ENCODE peak calls at places on chromosomes 4 and X, in four cellular contexts. J, T, Y and Q are unnamed samples.

GRCh38 chr4:96913437-96914075 is 1073.7 kb downstream of the PDHA2 start:
- DNase-seq in J (no peak), T (peak; percentile 45), Y (no peak), Q (no peak)

GRCh38 chr4:25578431-25578830 is 77.2 kb upstream of the SLC34A2 start:
- DNase-seq in Y (no peak), T (no peak), J (no peak), Q (no peak)

GRCh38 chr4:142297313-142297712 is 548.8 kb downstream of the INPP4B start:
- DNase-seq in T (no peak), Y (no peak), J (no peak), Q (no peak)

GRCh38 chr4:148284526-148285193 is 157.6 kb downstream of the NR3C2 start:
- DNase-seq in J (no peak), Y (no peak), T (peak; percentile 22), Q (no peak)

GRCh38 chr4:182093431-182093831 is 149.8 kb upstream of the TENM3 start:
- DNase-seq in Y (no peak), T (no peak), J (no peak), Q (no peak)

GRCh38 chrX:48721916-48722315 is 25.4 kb downstream of the SUV39H1 start:
- DNase-seq in T (no peak), Y (no peak), J (no peak), Q (no peak)

GRCh38 chr4:30536231-30536630 is 183.9 kb upstream of the PCDH7 start:
- DNase-seq in T (no peak), J (no peak), Y (no peak), Q (no peak)

GRCh38 chrX:153561337-153561736 is 37.6 kb downstream of the CCNQ start:
- DNase-seq in J (no peak), T (no peak), Y (no peak), Q (no peak)

GRCh38 chr4:2251795-2252529 is 9.9 kb downstream of the MXD4 start:
- DNase-seq in T (peak; percentile 35), Y (no peak), J (peak; percentile 7), Q (no peak)

GRCh38 chrX:19869195-19869594 is 18.2 kb downstream of the SH3KBP1 start:
- DNase-seq in T (no peak), J (no peak), Y (no peak), Q (no peak)

GRCh38 chr4:182143086-182143821 is 99.9 kb upstream of the TENM3 start:
- DNase-seq in Y (no peak), T (no peak), J (peak; percentile 17), Q (no peak)

GRCh38 chr4:156169861-156170260 is 216.2 kb upstream of the CTSO start:
- DNase-seq in J (no peak), T (no peak), Y (no peak), Q (no peak)

GRCh38 chr4:152193059-152193458 is 342.8 kb downstream of the FBXW7 start:
- DNase-seq in J (no peak), Y (no peak), T (no peak), Q (no peak)

GRCh38 chr4:48779095-48779997 is 733 bp downstream of the FRYL start:
- DNase-seq in T (peak; percentile 81), Y (peak; percentile 66), J (peak; percentile 66), Q (no peak)

GRCh38 chr4:103787057-103787456 is 67.3 kb upstream of the TACR3 start:
- DNase-seq in T (no peak), J (no peak), Y (no peak), Q (no peak)

GRCh38 chrX:21375795-21376069 is 1.5 kb downstream of the CNKSR2 start:
- DNase-seq in J (no peak), T (peak; percentile 36), Y (no peak), Q (no peak)
- TF ChIP-seq USF1 in J (no peak), T (no peak), Y (no peak), Q (no peak)

GRCh38 chrX:44227981-44228380 is 115.5 kb downstream of the EFHC2 start:
- DNase-seq in T (no peak), J (no peak), Y (no peak), Q (no peak)
- TF ChIP-seq USF1 in T (no peak), J (no peak), Y (no peak), Q (no peak)

GRCh38 chrX:53685711-53686110 is 808 bp downstream of the HUWE1 start:
- DNase-seq in T (no peak), Y (no peak), J (no peak), Q (no peak)

GRCh38 chrX:53686151-53686885 is at the start of gene HUWE1:
- DNase-seq in Y (peak; percentile 73), T (peak; percentile 78), J (peak; percentile 90), Q (no peak)

GRCh38 chrX:53682885-53683555 is 3.5 kb downstream of the HUWE1 start:
- DNase-seq in T (peak; percentile 47), J (peak; percentile 13), Y (peak; percentile 43), Q (no peak)

GRCh38 chrX:53683556-53684414 is 2.7 kb downstream of the HUWE1 start:
- DNase-seq in Y (peak; percentile 86), J (peak; percentile 88), T (peak; percentile 83), Q (peak; percentile 95)

DNA sequence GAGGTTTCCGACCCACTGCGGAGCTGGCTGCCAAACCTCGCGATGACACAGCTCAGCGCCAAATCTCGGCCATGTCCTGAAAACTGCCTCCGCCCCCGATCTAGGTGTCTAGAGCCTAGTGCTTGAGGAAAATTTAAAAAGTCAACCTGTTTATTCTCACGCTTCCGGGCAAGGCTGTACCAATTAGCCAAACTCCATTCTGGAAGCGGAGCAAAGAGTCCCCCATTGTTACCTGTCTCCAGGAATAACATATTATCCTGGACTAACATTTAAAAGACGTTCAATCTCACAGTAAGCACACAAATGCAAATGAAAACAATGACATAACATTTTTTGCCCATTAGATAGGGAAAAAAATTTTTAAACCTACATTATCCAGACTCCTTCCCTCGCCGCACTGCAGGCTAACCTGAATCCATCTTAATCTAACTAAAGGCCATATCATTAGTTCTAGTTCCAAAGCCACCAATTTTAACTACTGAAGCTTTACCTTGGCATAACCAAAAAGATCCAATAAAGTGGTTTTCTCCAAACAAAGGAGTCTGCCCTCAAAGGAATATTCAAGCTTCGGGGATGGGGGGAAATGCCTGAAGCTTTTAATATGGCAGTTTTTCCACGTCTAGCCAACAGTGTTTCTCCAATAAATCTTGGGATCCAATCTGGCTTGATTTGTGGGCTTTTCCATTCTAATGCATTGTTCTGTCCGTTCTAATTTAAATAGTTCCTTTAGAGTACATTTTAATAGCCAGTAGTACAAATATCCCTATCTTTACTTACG is 1.9 kb downstream of the HUWE1 start:
- DNase-seq in J (peak; percentile 88), Y (no peak), T (no peak), Q (no peak)
- TF ChIP-seq USF1 in J (no peak), Y (no peak), T (no peak), Q (no peak)

GRCh38 chrX:97238632-97239031 is 354.9 kb downstream of the RPA4 start:
- DNase-seq in T (no peak), Y (no peak), J (no peak), Q (no peak)
- TF ChIP-seq USF1 in T (no peak), Y (no peak), J (no peak), Q (no peak)

GRCh38 chrX:56281789-56282188 is 49.6 kb downstream of the KLF8 start:
- DNase-seq in J (no peak), T (peak; percentile 3), Y (no peak), Q (no peak)
- TF ChIP-seq USF1 in J (no peak), T (no peak), Y (no peak), Q (no peak)

DNA sequence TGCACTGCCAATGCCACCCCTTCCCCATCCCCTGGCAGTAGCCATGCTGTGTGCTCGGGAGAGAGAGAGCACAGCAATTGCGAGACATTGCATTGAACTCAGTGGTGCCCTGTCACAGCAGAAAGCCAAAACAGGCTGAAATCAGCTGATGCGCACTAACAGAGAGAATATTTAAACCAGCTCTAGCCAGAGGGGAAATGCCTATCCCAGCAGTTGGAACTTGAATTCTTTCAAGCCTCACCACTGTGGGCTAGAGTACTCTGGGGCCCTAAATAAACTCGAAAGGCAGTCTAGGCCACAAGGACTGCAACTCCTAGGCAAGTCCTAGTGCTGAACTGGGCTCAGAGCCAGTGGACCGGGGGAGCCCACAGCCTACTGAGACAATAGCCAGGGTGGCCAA is 17.7 kb upstream of the RP2 start:
- DNase-seq in Y (no peak), T (no peak), J (no peak), Q (no peak)
- TF ChIP-seq USF1 in Y (no peak), T (no peak), J (no peak), Q (no peak)